ENCODE peak calls at places on chromosome 2, in four cellular contexts. One of them, this sample, is unnamed. For H3K4me1, the result is how much of the 10 kb centered on the place peaks cover.

GRCh38 chr2:113068706-113069485 is 1.1 kb downstream of the IL1F10 start:
- DNase-seq in A549: no peak
- DNase-seq in IMR-90: no peak
- DNase-seq in body of pancreas: no peak
- DNase-seq in this sample: no peak

GRCh38 chr2:26850565-26850964 is 2.6 kb downstream of the DPYSL5 start:
- DNase-seq in A549: no peak
- DNase-seq in IMR-90: no peak
- DNase-seq in body of pancreas: no peak
- DNase-seq in this sample: no peak

GRCh38 chr2:20483496-20483895 is 36.6 kb downstream of the RHOB start:
- DNase-seq in A549: no peak
- DNase-seq in IMR-90: no peak
- DNase-seq in body of pancreas: no peak
- DNase-seq in this sample: peak

GRCh38 chr2:189506514-189506976 is 65.3 kb downstream of the WDR75 start:
- DNase-seq in A549: no peak
- DNase-seq in IMR-90: peak
- DNase-seq in body of pancreas: no peak
- DNase-seq in this sample: no peak

GRCh38 chr2:20985061-20985460 is 58.8 kb downstream of the APOB start:
- DNase-seq in A549: no peak
- DNase-seq in IMR-90: no peak
- DNase-seq in body of pancreas: no peak
- DNase-seq in this sample: no peak

GRCh38 chr2:48249631-48250473 is 280.1 kb upstream of the STON1 start:
- DNase-seq in A549: no peak
- DNase-seq in IMR-90: peak
- DNase-seq in body of pancreas: peak
- DNase-seq in this sample: no peak

GRCh38 chr2:232362174-232362913 is 16.2 kb upstream of the ALPP start:
- DNase-seq in A549: no peak
- DNase-seq in IMR-90: no peak
- DNase-seq in body of pancreas: no peak
- DNase-seq in this sample: no peak

GRCh38 chr2:168198476-168199192 is 48.8 kb downstream of the STK39 start:
- DNase-seq in A549: peak
- DNase-seq in IMR-90: peak
- DNase-seq in body of pancreas: no peak
- DNase-seq in this sample: no peak

GRCh38 chr2:188664391-188664790 is 309.8 kb upstream of the COL3A1 start:
- DNase-seq in A549: no peak
- DNase-seq in IMR-90: no peak
- DNase-seq in body of pancreas: no peak
- DNase-seq in this sample: peak

GRCh38 chr2:182870227-182870626 is 3.8 kb upstream of the FRZB start:
- DNase-seq in A549: peak
- DNase-seq in IMR-90: no peak
- DNase-seq in body of pancreas: peak
- DNase-seq in this sample: no peak

GRCh38 chr2:30421551-30422436 is 25.3 kb upstream of the LCLAT1 start:
- DNase-seq in A549: no peak
- DNase-seq in IMR-90: peak
- DNase-seq in body of pancreas: no peak
- DNase-seq in this sample: no peak

GRCh38 chr2:75561566-75562512 is 1.1 kb upstream of the EVA1A start:
- DNase-seq in A549: no peak
- DNase-seq in IMR-90: peak
- DNase-seq in body of pancreas: no peak
- DNase-seq in this sample: no peak

GRCh38 chr2:71505086-71505769 is 51.9 kb downstream of the DYSF start:
- DNase-seq in A549: no peak
- DNase-seq in IMR-90: no peak
- DNase-seq in body of pancreas: peak
- DNase-seq in this sample: no peak

GRCh38 chr2:85935746-85936208 is 47.0 kb upstream of the ST3GAL5 start:
- DNase-seq in A549: peak
- DNase-seq in IMR-90: peak
- DNase-seq in body of pancreas: no peak
- DNase-seq in this sample: no peak

GRCh38 chr2:157170299-157170698 is 87.2 kb upstream of the GALNT5 start:
- DNase-seq in A549: no peak
- DNase-seq in IMR-90: peak
- DNase-seq in body of pancreas: no peak
- DNase-seq in this sample: no peak

GRCh38 chr2:189164732-189165131 is 14.8 kb downstream of the COL5A2 start:
- DNase-seq in A549: no peak
- DNase-seq in IMR-90: peak
- DNase-seq in body of pancreas: no peak
- DNase-seq in this sample: peak

GRCh38 chr2:164617466-164617865 is 3.8 kb downstream of the GRB14 start:
- DNase-seq in A549: no peak
- DNase-seq in IMR-90: no peak
- DNase-seq in body of pancreas: no peak
- DNase-seq in this sample: no peak

GRCh38 chr2:98093611-98094010 is 6.6 kb downstream of the VWA3B start:
- DNase-seq in A549: no peak
- DNase-seq in IMR-90: no peak
- DNase-seq in body of pancreas: no peak
- DNase-seq in this sample: no peak

GRCh38 chr2:1640301-1641135 is 103.8 kb downstream of the PXDN start:
- DNase-seq in A549: no peak
- DNase-seq in IMR-90: no peak
- DNase-seq in body of pancreas: no peak
- DNase-seq in this sample: no peak

GRCh38 chr2:134148843-134149472 is 104.9 kb upstream of the MGAT5 start:
- DNase-seq in A549: no peak
- DNase-seq in IMR-90: no peak
- DNase-seq in body of pancreas: no peak
- DNase-seq in this sample: no peak

GRCh38 chr2:148936857-148937450 is 61.9 kb downstream of the KIF5C start:
- DNase-seq in A549: no peak
- DNase-seq in IMR-90: no peak
- DNase-seq in body of pancreas: no peak
- DNase-seq in this sample: no peak

GRCh38 chr2:101771911-101772321 is 74.4 kb downstream of the MAP4K4 start:
- DNase-seq in A549: no peak
- DNase-seq in IMR-90: no peak
- DNase-seq in body of pancreas: no peak
- DNase-seq in this sample: no peak

GRCh38 chr2:70596293-70596692 is 42.7 kb upstream of the TGFA start:
- DNase-seq in A549: no peak
- DNase-seq in IMR-90: no peak
- DNase-seq in body of pancreas: no peak
- DNase-seq in this sample: no peak

GRCh38 chr2:170503563-170503962 is 211.6 kb upstream of the SP5 start:
- DNase-seq in A549: no peak
- DNase-seq in IMR-90: no peak
- DNase-seq in body of pancreas: no peak
- DNase-seq in this sample: no peak

GRCh38 chr2:36785179-36785795 is 88.8 kb downstream of the VIT start:
- DNase-seq in A549: peak
- DNase-seq in IMR-90: peak
- DNase-seq in body of pancreas: peak
- DNase-seq in this sample: peak

GRCh38 chr2:144083211-144083610 is 436.7 kb downstream of the ZEB2 start:
- DNase-seq in A549: no peak
- DNase-seq in IMR-90: peak
- DNase-seq in body of pancreas: no peak
- DNase-seq in this sample: no peak

GRCh38 chr2:236569593-236569973 is at the start of gene ACKR3:
- DNase-seq in A549: peak
- DNase-seq in IMR-90: peak
- DNase-seq in body of pancreas: peak
- DNase-seq in this sample: peak

GRCh38 chr2:100981011-100981410 is 21.1 kb upstream of the RPL31 start:
- DNase-seq in A549: no peak
- DNase-seq in IMR-90: no peak
- DNase-seq in body of pancreas: no peak
- DNase-seq in this sample: no peak

GRCh38 chr2:32632089-32632488 is 4.2 kb downstream of the TTC27 start:
- DNase-seq in A549: peak
- DNase-seq in IMR-90: peak
- DNase-seq in body of pancreas: no peak
- DNase-seq in this sample: no peak

GRCh38 chr2:158460632-158461297 is 4.0 kb downstream of the PKP4 start:
- DNase-seq in A549: no peak
- DNase-seq in IMR-90: no peak
- DNase-seq in body of pancreas: no peak
- DNase-seq in this sample: no peak

GRCh38 chr2:112728029-112728362 is 7.2 kb downstream of the NT5DC4 start:
- DNase-seq in A549: no peak
- DNase-seq in IMR-90: no peak
- DNase-seq in body of pancreas: no peak
- DNase-seq in this sample: no peak

GRCh38 chr2:207162319-207162718 is 3.4 kb downstream of the KLF7 start:
- DNase-seq in A549: no peak
- DNase-seq in IMR-90: no peak
- DNase-seq in body of pancreas: no peak
- DNase-seq in this sample: no peak

GRCh38 chr2:207161724-207162123 is 4.0 kb downstream of the KLF7 start:
- DNase-seq in A549: no peak
- DNase-seq in IMR-90: peak
- DNase-seq in body of pancreas: no peak
- DNase-seq in this sample: no peak

GRCh38 chr2:207163815-207164747 is 1.7 kb downstream of the KLF7 start:
- DNase-seq in A549: peak
- DNase-seq in IMR-90: peak
- DNase-seq in body of pancreas: peak
- DNase-seq in this sample: peak

GRCh38 chr2:207161247-207161646 is 4.5 kb downstream of the KLF7 start:
- DNase-seq in A549: no peak
- DNase-seq in IMR-90: no peak
- DNase-seq in body of pancreas: no peak
- DNase-seq in this sample: no peak

GRCh38 chr2:207163053-207163814 is 2.5 kb downstream of the KLF7 start:
- DNase-seq in A549: peak
- DNase-seq in IMR-90: peak
- DNase-seq in body of pancreas: peak
- DNase-seq in this sample: peak
- TF ChIP-seq POLR2A in A549: no peak
- TF ChIP-seq POLR2A in IMR-90: peak
- TF ChIP-seq POLR2A in body of pancreas: no peak
- TF ChIP-seq POLR2A in this sample: peak

GRCh38 chr2:228542277-228542676 is 360.8 kb upstream of the SPHKAP start:
- DNase-seq in A549: no peak
- DNase-seq in IMR-90: no peak
- DNase-seq in body of pancreas: no peak
- DNase-seq in this sample: no peak
- H3K27ac ChIP-seq in A549: no peak
- H3K27ac ChIP-seq in IMR-90: no peak
- H3K27ac ChIP-seq in body of pancreas: no peak
- H3K27ac ChIP-seq in this sample: no peak

GRCh38 chr2:64944484-64944883 is 44.7 kb upstream of the SLC1A4 start:
- DNase-seq in A549: no peak
- DNase-seq in IMR-90: no peak
- DNase-seq in body of pancreas: no peak
- DNase-seq in this sample: no peak
- H3K4me1 ChIP-seq in A549: under half
- H3K4me1 ChIP-seq in IMR-90: under half
- H3K4me1 ChIP-seq in body of pancreas: under half
- H3K4me1 ChIP-seq in this sample: under half

GRCh38 chr2:191064590-191064989 is 50.6 kb upstream of the STAT1 start:
- DNase-seq in A549: no peak
- DNase-seq in IMR-90: no peak
- DNase-seq in body of pancreas: no peak
- DNase-seq in this sample: no peak
- TF ChIP-seq POLR2A in A549: no peak
- TF ChIP-seq POLR2A in IMR-90: no peak
- TF ChIP-seq POLR2A in body of pancreas: no peak
- TF ChIP-seq POLR2A in this sample: no peak

DNA sequence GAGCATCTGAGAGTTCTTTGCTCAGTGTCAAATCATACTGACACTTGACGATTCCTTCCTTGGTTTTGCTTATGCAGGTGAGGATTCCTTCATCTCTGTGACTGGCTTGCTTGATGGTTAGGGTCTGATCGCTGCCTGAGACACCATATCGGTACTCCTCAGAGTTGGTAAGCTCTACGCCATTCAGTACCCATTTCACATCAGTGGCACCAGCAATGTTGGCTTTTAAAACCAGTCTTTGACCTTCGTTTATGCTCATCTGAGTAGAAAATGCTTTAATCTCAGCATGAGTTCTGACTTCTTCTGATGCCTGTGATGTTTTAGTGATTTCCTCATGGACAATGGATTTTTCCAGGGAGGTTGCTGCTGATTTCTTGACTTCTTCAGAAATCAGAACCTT is 48.4 kb downstream of the PLEKHA3 start:
- DNase-seq in A549: no peak
- DNase-seq in IMR-90: no peak
- DNase-seq in body of pancreas: no peak
- DNase-seq in this sample: no peak
- H3K27ac ChIP-seq in A549: no peak
- H3K27ac ChIP-seq in IMR-90: no peak
- H3K27ac ChIP-seq in body of pancreas: no peak
- H3K27ac ChIP-seq in this sample: no peak

This sample was measured in uterus.